ENCODE peak calls at places on chromosomes 1 and 21, in four cellular contexts. O is naive B cell, G is stomach, H is NCI-H510A treated with DMSO at 0.1 percent for 48 hours. Q is an unnamed sample.

GRCh38 chr1:227893696-227894305 is 53.9 kb downstream of the WNT9A start:
- DNase-seq in G (no peak), H (no peak), O (no peak), Q (no peak)

GRCh38 chr1:226816585-226816984 is 53.8 kb upstream of the PSEN2 start:
- DNase-seq in G (no peak), O (no peak), H (no peak), Q (no peak)

GRCh38 chr1:63891211-63891610 is 117.4 kb downstream of the ROR1 start:
- DNase-seq in O (no peak), G (no peak), H (no peak), Q (no peak)

GRCh38 chr1:114033219-114033706 is 54.0 kb downstream of the OLFML3 start:
- DNase-seq in G (no peak), H (peak), O (no peak), Q (no peak)

GRCh38 chr1:12135612-12136011 is 31.2 kb upstream of the TNFRSF1B start:
- DNase-seq in G (no peak), O (no peak), H (no peak), Q (no peak)

GRCh38 chr21:42276076-42276475 is 39.1 kb downstream of the TFF3 start:
- DNase-seq in H (no peak), O (no peak), G (no peak), Q (no peak)

GRCh38 chr21:39630827-39631226 is 18.1 kb downstream of the B3GALT5 start:
- DNase-seq in H (no peak), O (no peak), G (no peak), Q (no peak)

GRCh38 chr1:21667348-21668231 is 1.6 kb downstream of the RAP1GAP start:
- DNase-seq in G (no peak), H (no peak), O (no peak), Q (no peak)

GRCh38 chr1:212121772-212122171 is 86.2 kb downstream of the DTL start:
- DNase-seq in H (no peak), G (no peak), O (no peak), Q (no peak)

GRCh38 chr1:224377676-224378006 is 21.0 kb downstream of the CNIH4 start:
- DNase-seq in H (no peak), O (no peak), G (no peak), Q (no peak)

GRCh38 chr1:58883037-58883887 is 99.4 kb upstream of the JUN start:
- DNase-seq in O (peak), G (peak), H (peak), Q (no peak)

GRCh38 chr1:1972976-1973715 is 30.4 kb downstream of the CFAP74 start:
- DNase-seq in G (no peak), O (no peak), H (no peak), Q (no peak)

GRCh38 chr1:235739631-235740030 is 90.0 kb upstream of the GNG4 start:
- DNase-seq in G (no peak), O (no peak), H (no peak), Q (no peak)

GRCh38 chr1:19877821-19878636 is 4.2 kb upstream of the OTUD3 start:
- DNase-seq in O (no peak), G (peak), H (peak), Q (no peak)

GRCh38 chr1:65952692-65953091 is 160.0 kb downstream of the PDE4B start:
- DNase-seq in O (no peak), H (no peak), G (no peak), Q (no peak)

GRCh38 chr1:1946540-1946939 is 27.5 kb upstream of the TMEM52 start:
- DNase-seq in H (no peak), G (peak), O (no peak), Q (no peak)

GRCh38 chr21:34612557-34612956 is 2.4 kb downstream of the RCAN1 start:
- DNase-seq in H (peak), O (no peak), G (no peak), Q (no peak)

GRCh38 chr21:45973475-45974072 is 8.0 kb upstream of the COL6A1 start:
- DNase-seq in G (peak), O (peak), H (peak), Q (no peak)

GRCh38 chr1:182739545-182739944 is 50.0 kb upstream of the NPL start:
- DNase-seq in G (no peak), H (no peak), O (no peak), Q (peak)

GRCh38 chr1:234605983-234606730 is 3.8 kb downstream of the IRF2BP2 start:
- DNase-seq in H (peak), O (no peak), G (peak), Q (no peak)

GRCh38 chr1:29255134-29255666 is 18.9 kb downstream of the PTPRU start:
- DNase-seq in H (no peak), G (no peak), O (no peak), Q (no peak)

GRCh38 chr1:107480548-107480947 is 339.7 kb downstream of the NTNG1 start:
- DNase-seq in H (no peak), O (peak), G (peak), Q (no peak)

GRCh38 chr1:98962156-98962555 is 42.5 kb downstream of the PLPPR5 start:
- DNase-seq in G (no peak), O (no peak), H (no peak), Q (no peak)

GRCh38 chr21:31429500-31429899 is 85.4 kb upstream of the TIAM1 start:
- DNase-seq in O (no peak), G (no peak), H (no peak), Q (no peak)

GRCh38 chr1:160179336-160179735 is 11.0 kb upstream of the CASQ1 start:
- DNase-seq in G (no peak), O (no peak), H (no peak), Q (no peak)

GRCh38 chr1:204435246-204435885 is 23.7 kb upstream of the PPP1R15B start:
- DNase-seq in G (no peak), H (no peak), O (no peak), Q (no peak)

Q was measured in esophagus muscularis mucosa.